ENCODE peak calls at places on chromosomes 4 and X, in four cellular contexts. N is CD14-positive monocyte, P is mesothelial cell of epicardium, J is colonic mucosa. F is an unnamed sample.

GRCh38 chrX:45077748-45078424 is 122.8 kb downstream of the DIPK2B start:
- DNase-seq in P (no peak), J (no peak), N (no peak), F (no peak)

GRCh38 chr4:143384381-143384994 is 47.8 kb downstream of the GAB1 start:
- DNase-seq in P (no peak), J (no peak), N (no peak), F (no peak)

GRCh38 chr4:177077095-177077494 is 232.6 kb upstream of the NEIL3 start:
- DNase-seq in N (no peak), P (no peak), J (no peak), F (no peak)

GRCh38 chrX:71282514-71283408 is 674 bp upstream of the NONO start:
- DNase-seq in J (no peak), N (peak; percentile 45), P (no peak), F (no peak)

GRCh38 chr4:6332042-6332668 is 62.5 kb downstream of the WFS1 start:
- DNase-seq in J (no peak), P (no peak), N (no peak), F (no peak)

GRCh38 chr4:95288552-95288951 is 260.2 kb downstream of the UNC5C start:
- DNase-seq in J (no peak), P (no peak), N (no peak), F (no peak)

GRCh38 chrX:53678667-53679066 is 7.9 kb downstream of the HUWE1 start:
- DNase-seq in J (no peak), P (no peak), N (no peak), F (no peak)

GRCh38 chrX:40012039-40012799 is 85.5 kb downstream of the BCOR start:
- DNase-seq in J (peak; percentile 47), N (no peak), P (no peak), F (no peak)

GRCh38 chr4:53722110-53722509 is 130.8 kb upstream of the LNX1 start:
- DNase-seq in J (no peak), N (no peak), P (no peak), F (no peak)

GRCh38 chr4:123127218-123127617 is 204.8 kb upstream of the NUDT6 start:
- DNase-seq in J (no peak), N (no peak), P (no peak), F (no peak)
- TF ChIP-seq CTCF in J (no peak), N (peak; percentile 25), P (peak; percentile 38), F (peak; percentile 53)

GRCh38 chrX:119885554-119886428 is 9.9 kb upstream of the AKAP14 start:
- DNase-seq in N (no peak), P (no peak), J (peak; percentile 29), F (no peak)

GRCh38 chrX:119878740-119879139 is 7.1 kb downstream of the NDUFA1 start:
- DNase-seq in P (no peak), N (no peak), J (no peak), F (no peak)

GRCh38 chrX:119880076-119880475 is 8.4 kb downstream of the NDUFA1 start:
- DNase-seq in N (no peak), J (no peak), P (no peak), F (no peak)

GRCh38 chrX:119880552-119881437 is 9.2 kb downstream of the NDUFA1 start:
- DNase-seq in P (no peak), N (no peak), J (peak; percentile 24), F (no peak)
- TF ChIP-seq CTCF in P (peak; percentile 18), N (peak; percentile 63), J (peak; percentile 24), F (peak; percentile 55)

DNA sequence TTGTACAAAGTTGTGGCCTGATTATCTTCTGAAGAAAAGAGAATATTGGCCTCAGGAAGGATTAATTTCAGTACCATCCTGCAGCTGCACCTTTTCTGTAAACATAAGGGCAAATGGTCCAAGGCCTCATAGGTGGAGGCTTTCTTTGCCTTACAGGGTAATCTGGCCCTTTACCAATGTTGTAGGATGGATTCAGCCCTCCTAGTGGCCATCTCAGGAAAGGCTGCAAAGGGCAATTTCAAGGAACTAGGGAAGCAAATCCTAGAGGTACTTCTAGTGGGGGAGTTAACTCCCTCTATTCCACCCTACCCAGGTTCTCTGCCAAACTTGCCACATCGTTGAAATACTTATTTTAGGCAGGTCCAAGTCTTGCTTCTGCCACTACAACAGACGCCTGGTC is 57.6 kb downstream of the UGT2B11 start:
- DNase-seq in N (no peak), J (no peak), P (no peak), F (no peak)
- TF ChIP-seq CTCF in N (no peak), J (no peak), P (no peak), F (no peak)

GRCh38 chrX:57933321-57933720 is 23.1 kb upstream of the ZXDA start:
- DNase-seq in N (no peak), P (no peak), J (no peak), F (no peak)

GRCh38 chrX:57925806-57926205 is 15.5 kb upstream of the ZXDA start:
- DNase-seq in P (no peak), J (no peak), N (no peak), F (no peak)

GRCh38 chrX:57930051-57930450 is 19.8 kb upstream of the ZXDA start:
- DNase-seq in P (no peak), N (no peak), J (no peak), F (no peak)

GRCh38 chrX:57932266-57932665 is 22.0 kb upstream of the ZXDA start:
- DNase-seq in J (no peak), P (no peak), N (no peak), F (no peak)

GRCh38 chrX:57929373-57929772 is 19.1 kb upstream of the ZXDA start:
- DNase-seq in P (no peak), N (no peak), J (no peak), F (no peak)
- TF ChIP-seq CTCF in P (no peak), N (peak; percentile 27), J (peak; percentile 20), F (peak; percentile 23)

DNA sequence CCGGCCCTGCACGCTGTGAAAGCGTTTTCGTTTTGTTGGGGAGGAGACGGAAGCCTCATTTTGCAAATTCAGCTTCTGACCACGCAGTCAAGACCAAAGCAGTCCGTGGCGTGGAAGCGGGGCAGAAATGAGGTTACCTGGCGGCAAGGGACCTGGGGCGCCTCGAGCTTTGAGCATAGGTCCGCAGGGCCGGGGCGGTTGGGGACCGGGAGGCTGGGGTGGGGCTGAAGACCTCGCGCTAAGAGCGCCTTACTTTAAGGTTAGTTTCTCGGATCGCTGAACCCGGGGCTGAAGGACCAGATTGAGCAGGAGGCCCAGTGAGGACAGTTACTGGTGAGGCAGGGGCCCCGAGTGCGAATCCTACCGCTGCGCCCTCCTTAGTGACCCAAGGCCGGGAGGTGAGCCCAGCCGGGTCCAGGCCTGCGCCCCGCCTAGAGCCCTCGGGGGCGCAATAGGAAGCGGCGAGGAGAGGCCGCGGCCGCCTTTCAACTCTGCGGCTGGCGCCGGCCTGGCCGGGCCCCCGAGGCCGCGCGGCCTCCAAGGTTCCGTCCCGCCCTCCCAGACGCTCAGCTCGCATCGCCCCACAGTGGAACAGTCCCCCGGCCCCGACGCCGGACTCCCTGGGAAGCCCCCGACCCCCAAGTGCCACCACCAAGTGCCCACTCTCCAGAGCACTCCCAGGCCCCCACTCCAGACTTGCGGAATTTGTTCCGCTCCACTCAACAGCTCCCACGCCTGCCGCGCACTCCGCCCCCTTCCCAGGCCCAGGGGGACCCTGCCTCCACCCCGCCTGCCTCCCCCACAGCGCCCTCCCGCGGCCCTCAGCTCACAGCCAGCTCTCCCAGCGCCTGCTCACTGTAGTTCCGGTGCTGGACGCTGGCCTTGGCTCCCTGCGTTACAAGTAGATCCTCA is 7.6 kb downstream of the MSX1 start:
- DNase-seq in P (peak; percentile 75), N (no peak), J (no peak), F (no peak)
- TF ChIP-seq CTCF in P (no peak), N (no peak), J (no peak), F (no peak)

DNA sequence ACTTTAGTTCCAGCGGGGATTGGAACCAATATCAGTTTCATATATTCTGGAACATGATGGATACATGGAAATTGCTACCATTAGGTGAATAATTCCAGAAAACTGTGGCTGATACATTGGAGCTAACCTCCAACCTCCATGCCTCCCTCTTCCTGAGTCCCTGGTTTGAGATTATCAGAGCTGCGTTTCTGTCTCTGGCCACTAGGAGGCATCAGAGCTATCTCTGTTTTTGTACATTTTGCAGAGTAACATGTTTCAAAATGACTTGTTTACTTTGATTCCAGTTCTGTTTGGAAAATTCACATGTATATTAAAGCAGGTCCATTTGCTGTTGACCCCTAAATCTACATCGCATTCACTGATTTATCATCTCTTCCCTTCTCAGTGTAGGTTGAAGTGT is 2.4 kb upstream of the RAB40AL start:
- DNase-seq in P (no peak), J (peak; percentile 24), N (no peak), F (no peak)
- TF ChIP-seq CTCF in P (peak; percentile 72), J (peak; percentile 73), N (peak; percentile 75), F (peak; percentile 54)

DNA sequence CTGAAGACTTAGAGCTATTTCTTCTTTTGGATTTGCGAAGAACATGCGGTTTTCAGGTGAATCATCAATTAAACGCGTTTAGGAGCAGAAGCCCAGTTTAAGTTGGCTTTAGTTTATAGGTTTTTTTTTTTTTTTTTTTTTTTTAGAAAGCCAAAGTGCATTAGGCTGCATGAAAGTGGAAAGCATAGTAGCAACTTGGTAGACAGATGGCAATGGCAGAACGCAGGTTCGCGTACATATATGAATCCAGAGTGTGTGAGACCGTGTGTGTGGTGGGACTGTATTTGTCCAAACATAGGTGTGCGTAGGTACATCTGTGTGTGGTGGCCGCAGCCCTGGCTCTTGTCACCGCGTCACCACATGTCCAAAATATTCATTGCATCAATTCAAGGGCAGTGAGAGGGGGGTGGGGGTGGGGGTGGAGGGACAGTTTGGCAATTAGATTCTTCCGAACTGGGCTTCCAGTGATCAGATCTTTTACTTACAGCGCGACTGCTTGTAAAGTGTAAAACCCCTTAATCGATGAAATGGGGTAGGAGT is 901 bp downstream of the JADE1 start:
- DNase-seq in P (no peak), N (no peak), J (peak; percentile 38), F (no peak)
- TF ChIP-seq CTCF in P (no peak), N (no peak), J (no peak), F (no peak)

F was measured in D721Med.